ENCODE peak calls at places on chromosome 5, in nine cellular contexts. Q is HTR-8/SVneo; H is NCI-H774; K is activated naive CD8-positive, alpha-beta T cell treated with anti-CD3 and anti-CD28 coated beads, Interleukin-2, amount 50 U/mL, for 16 hours; G is Ammon's horn; E is GM23338; U is hepatic stellate cell; W is head of caudate nucleus; B is CD8-positive, alpha-beta memory T cell. A is an unnamed sample.

GRCh38 chr5:172733179-172733973 is 37.6 kb downstream of the DUSP1 start:
- DNase-seq in Q (peak), H (no peak), K (no peak), G (no peak), E (peak), U (peak), W (no peak), B (no peak), A (no peak)

GRCh38 chr5:82952326-82952725 is 124.9 kb downstream of the TMEM167A start:
- DNase-seq in Q (no peak), H (no peak), K (no peak), G (no peak), E (no peak), U (no peak), W (no peak), B (no peak), A (no peak)

GRCh38 chr5:32805966-32806626 is 95.0 kb downstream of the NPR3 start:
- DNase-seq in Q (peak), H (no peak), K (no peak), G (no peak), E (no peak), U (peak), W (no peak), B (no peak), A (no peak)

GRCh38 chr5:132259061-132259851 is 1.8 kb downstream of the PDLIM4 start:
- DNase-seq in Q (no peak), H (no peak), K (no peak), G (peak), E (no peak), U (no peak), W (peak), B (no peak), A (no peak)

GRCh38 chr5:141637693-141638419 is 1.1 kb downstream of the RELL2 start:
- DNase-seq in Q (peak), H (no peak), K (peak), G (peak), E (peak), U (peak), W (peak), B (peak), A (no peak)

GRCh38 chr5:80763873-80764647 is 109.3 kb upstream of the DHFR start:
- DNase-seq in Q (no peak), H (no peak), K (no peak), G (no peak), E (no peak), U (no peak), W (no peak), B (no peak), A (no peak)

GRCh38 chr5:16707869-16708192 is 91.0 kb upstream of the RETREG1 start:
- DNase-seq in Q (no peak), H (no peak), K (no peak), G (no peak), E (no peak), U (no peak), W (no peak), B (no peak), A (no peak)

GRCh38 chr5:102249381-102249780 is 46.7 kb downstream of the SLCO4C1 start:
- DNase-seq in Q (no peak), H (no peak), K (no peak), G (no peak), E (no peak), U (no peak), W (no peak), B (no peak), A (no peak)

GRCh38 chr5:178389796-178390195 is 157.2 kb upstream of the PHYKPL start:
- DNase-seq in Q (no peak), H (no peak), K (no peak), G (no peak), E (no peak), U (no peak), W (no peak), B (no peak), A (no peak)

GRCh38 chr5:40518511-40518917 is 161.2 kb upstream of the PTGER4 start:
- DNase-seq in Q (peak), H (no peak), K (no peak), G (no peak), E (no peak), U (no peak), W (no peak), B (no peak), A (no peak)

GRCh38 chr5:157160001-157160400 is 6.1 kb downstream of the GARIN3 start:
- DNase-seq in Q (no peak), H (no peak), K (no peak), G (no peak), E (no peak), U (no peak), W (no peak), B (peak), A (no peak)

GRCh38 chr5:180047667-180048066 is 23.9 kb downstream of the RNF130 start:
- DNase-seq in Q (no peak), H (no peak), K (no peak), G (no peak), E (no peak), U (no peak), W (peak), B (no peak), A (no peak)

A was measured in NCI-H1436.